ENCODE peak calls at places on chromosomes 16 and 17, in four cellular contexts. V, H, G and C are unnamed samples.

GRCh38 chr17:47713980-47714689 is 18.9 kb upstream of the TBX21 start:
- DNase-seq in H (no peak), G (no peak), V (peak), C (no peak)

GRCh38 chr17:50394711-50395110 is 2.6 kb downstream of the LRRC59 start:
- DNase-seq in V (no peak), H (no peak), G (no peak), C (no peak)

GRCh38 chr17:72502940-72503341 is 382.1 kb downstream of the SOX9 start:
- DNase-seq in H (peak), V (no peak), G (no peak), C (no peak)

GRCh38 chr17:19384723-19385391 is 2.1 kb downstream of the MFAP4 start:
- DNase-seq in V (no peak), H (peak), G (no peak), C (peak)

GRCh38 chr17:8123695-8124349 is at the start of gene HES7:
- DNase-seq in V (peak), G (no peak), H (peak), C (peak)

GRCh38 chr16:2005646-2006045 is 4.0 kb downstream of the ZNF598 start:
- DNase-seq in H (no peak), G (no peak), V (peak), C (no peak)

GRCh38 chr17:51901242-51901641 is 257.3 kb downstream of the CA10 start:
- DNase-seq in V (peak), H (no peak), G (no peak), C (peak)

GRCh38 chr17:45902892-45903346 is 8.6 kb downstream of the MAPT start:
- DNase-seq in V (no peak), H (no peak), G (no peak), C (no peak)

DNA sequence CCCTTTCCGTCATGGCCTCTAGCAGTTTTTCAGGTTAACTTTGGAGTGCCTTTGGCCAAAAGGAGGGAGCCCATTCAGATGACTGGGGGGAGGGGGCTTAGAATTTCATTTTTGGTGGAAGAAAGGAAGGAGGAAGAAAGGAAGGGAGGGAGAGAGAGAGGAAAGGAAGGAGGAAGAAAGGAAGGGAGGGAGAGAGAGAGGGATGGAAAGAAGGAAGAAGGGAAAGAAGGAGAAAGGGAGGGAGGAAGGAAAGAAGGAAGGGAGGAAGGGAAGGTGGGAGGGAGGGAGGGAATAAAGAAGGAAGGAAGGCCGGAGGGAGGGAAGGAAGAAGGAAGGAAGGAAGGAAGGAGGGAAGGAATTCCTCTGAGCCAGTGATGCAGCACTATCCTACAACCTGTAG is 25.7 kb downstream of the MMP15 start:
- DNase-seq in H (no peak), V (no peak), G (no peak), C (no peak)
- H3K23ac ChIP-seq in H (no peak), V (no peak), G (no peak), C (no peak)

GRCh38 chr16:56275076-56275475 is 83.8 kb downstream of the GNAO1 start:
- DNase-seq in G (no peak), V (no peak), H (peak), C (no peak)
- H3K56ac ChIP-seq in G (no peak), V (no peak), H (no peak), C (no peak)

DNA sequence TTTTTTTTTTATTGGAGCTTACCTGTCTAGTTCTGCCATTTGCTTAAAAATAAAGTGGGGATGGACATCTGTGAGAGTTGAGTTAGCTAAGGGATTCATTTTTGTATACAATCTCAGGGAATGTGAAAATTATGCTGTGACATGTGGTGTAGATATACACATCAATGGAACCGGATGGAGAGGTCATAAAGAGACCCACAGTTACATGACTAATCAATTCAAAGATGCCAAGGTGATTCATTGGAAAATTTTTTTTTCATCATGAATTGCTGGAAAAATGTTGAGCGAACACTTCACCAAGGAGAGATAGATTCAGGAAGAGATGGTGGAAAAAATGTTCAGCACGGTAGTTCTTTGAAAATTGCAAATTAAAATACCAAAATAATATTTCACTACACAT is 605.4 kb upstream of the KIF2B start:
- DNase-seq in V (no peak), H (no peak), G (no peak), C (no peak)
- H3K27ac ChIP-seq in V (no peak), H (no peak), G (no peak), C (no peak)

GRCh38 chr17:9566067-9566466 is 9.6 kb downstream of the STX8 start:
- DNase-seq in V (no peak), G (no peak), H (no peak), C (no peak)

GRCh38 chr17:9575381-9576072 is at the start of gene STX8:
- DNase-seq in H (peak), V (peak), G (peak), C (peak)

GRCh38 chr17:9568957-9569588 is 6.5 kb downstream of the STX8 start:
- DNase-seq in V (no peak), H (no peak), G (no peak), C (peak)

GRCh38 chr17:9568004-9568403 is 7.6 kb downstream of the STX8 start:
- DNase-seq in H (no peak), G (no peak), V (no peak), C (no peak)

GRCh38 chr17:9571201-9571600 is 4.4 kb downstream of the STX8 start:
- DNase-seq in V (no peak), G (no peak), H (no peak), C (no peak)
- H3K23ac ChIP-seq in V (no peak), G (no peak), H (no peak), C (no peak)

DNA sequence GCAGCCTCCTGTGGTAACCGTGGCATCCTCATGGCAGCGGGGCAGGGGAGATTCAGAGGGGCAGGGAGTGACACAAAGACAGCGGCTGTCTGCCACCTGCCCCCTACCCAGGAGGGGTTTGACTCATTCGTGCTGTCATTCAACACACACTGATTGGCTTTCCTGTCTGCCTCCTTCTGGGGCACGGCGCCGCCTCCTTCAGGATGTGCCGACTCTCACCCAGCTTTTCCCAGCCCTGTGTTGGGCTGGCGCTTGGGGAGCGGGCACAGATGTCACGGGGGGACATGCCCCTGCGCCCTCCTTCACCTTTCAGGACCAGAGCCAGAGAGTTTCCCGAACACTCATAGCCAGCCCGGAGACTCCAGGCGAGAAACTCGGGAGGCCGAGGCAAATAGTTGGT is 121.0 kb downstream of the CMIP start:
- DNase-seq in V (no peak), H (no peak), G (no peak), C (no peak)
- H3K56ac ChIP-seq in V (no peak), H (no peak), G (no peak), C (no peak)

GRCh38 chr16:83926726-83927397 is 26.2 kb upstream of the OSGIN1 start:
- DNase-seq in V (peak), H (peak), G (peak), C (peak)

GRCh38 chr16:83930730-83931500 is 22.1 kb upstream of the OSGIN1 start:
- DNase-seq in V (no peak), H (no peak), G (no peak), C (no peak)

GRCh38 chr16:83925957-83926725 is 26.9 kb upstream of the OSGIN1 start:
- DNase-seq in H (no peak), V (no peak), G (no peak), C (no peak)

GRCh38 chr16:83929811-83930555 is 23.1 kb upstream of the OSGIN1 start:
- DNase-seq in H (no peak), G (no peak), V (no peak), C (no peak)

DNA sequence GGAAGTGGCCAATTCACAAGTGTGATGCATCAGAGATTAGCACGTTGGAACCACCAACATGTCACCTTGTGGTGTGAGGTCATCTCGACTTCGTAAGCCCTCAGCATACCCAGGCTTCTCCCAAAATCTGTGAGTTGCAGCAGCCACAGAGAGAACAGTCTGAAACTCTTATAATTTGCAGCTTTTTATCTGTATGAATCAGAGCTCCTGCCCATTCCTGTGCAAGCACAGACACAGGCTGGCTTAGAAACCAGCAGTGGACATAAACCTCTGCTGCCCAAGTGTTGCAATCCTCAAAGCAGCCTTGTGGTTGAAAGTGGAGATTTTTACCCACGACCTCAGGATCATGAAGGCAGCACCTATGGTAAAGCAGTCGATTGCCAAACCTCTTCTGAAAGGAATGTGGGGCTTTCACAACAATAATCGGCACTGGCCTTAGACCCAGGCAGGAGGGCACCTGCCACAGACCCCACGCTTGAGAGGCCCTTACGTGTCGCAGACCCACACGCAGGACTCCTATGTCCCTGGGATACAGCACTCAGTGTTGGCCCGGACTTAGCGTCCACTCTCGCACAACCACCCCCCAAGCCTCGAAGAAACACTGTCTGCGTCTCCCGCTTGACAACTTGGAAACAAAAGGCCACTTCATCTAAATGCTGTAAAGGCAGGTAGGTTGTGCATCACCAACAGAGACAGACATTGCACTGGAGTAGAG is 24.5 kb upstream of the OSGIN1 start:
- DNase-seq in V (no peak), H (peak), G (no peak), C (peak)
- H3K27ac ChIP-seq in V (no peak), H (no peak), G (no peak), C (no peak)